ENCODE peak calls at places on chromosomes 11 and 22, in eight cellular contexts. One of them, this sample, is unnamed.

GRCh38 chr11:2301631-2302272 is at the start of the genes C11orf21 and TSPAN32:
- DNase-seq in mucosa of gallbladder: no peak
- DNase-seq in activated T-helper 2 cell treated with anti-CD3 and anti-CD28 coated beads, Interferon-gamma antibody, Interleukin-2, Interleukin-4, amounts not matched to agents 10 μg/mL and 5 μg/mL and 100 μg/mL, durations not matched to agents 14 hours and 24 hours and 36 hours: peak
- DNase-seq in vagina: peak
- DNase-seq in NCI-H1417: peak
- DNase-seq in pons: peak
- DNase-seq in mesenteric fat pad: peak
- DNase-seq in effector memory CD8-positive, alpha-beta T cell: peak
- DNase-seq in this sample: no peak

GRCh38 chr22:50503475-50504145 is 3.9 kb downstream of the LMF2 start:
- DNase-seq in mucosa of gallbladder: no peak
- DNase-seq in activated T-helper 2 cell treated with anti-CD3 and anti-CD28 coated beads, Interferon-gamma antibody, Interleukin-2, Interleukin-4, amounts not matched to agents 10 μg/mL and 5 μg/mL and 100 μg/mL, durations not matched to agents 14 hours and 24 hours and 36 hours: no peak
- DNase-seq in vagina: no peak
- DNase-seq in NCI-H1417: no peak
- DNase-seq in pons: no peak
- DNase-seq in mesenteric fat pad: no peak
- DNase-seq in effector memory CD8-positive, alpha-beta T cell: no peak
- DNase-seq in this sample: no peak

GRCh38 chr11:4926607-4927006 is 2.5 kb upstream of the OR51G1 start:
- DNase-seq in mucosa of gallbladder: no peak
- DNase-seq in activated T-helper 2 cell treated with anti-CD3 and anti-CD28 coated beads, Interferon-gamma antibody, Interleukin-2, Interleukin-4, amounts not matched to agents 10 μg/mL and 5 μg/mL and 100 μg/mL, durations not matched to agents 14 hours and 24 hours and 36 hours: no peak
- DNase-seq in vagina: no peak
- DNase-seq in NCI-H1417: no peak
- DNase-seq in pons: no peak
- DNase-seq in mesenteric fat pad: no peak
- DNase-seq in effector memory CD8-positive, alpha-beta T cell: no peak
- DNase-seq in this sample: no peak

GRCh38 chr11:86370922-86371614 is 3.6 kb upstream of the CCDC81 start:
- DNase-seq in mucosa of gallbladder: no peak
- DNase-seq in activated T-helper 2 cell treated with anti-CD3 and anti-CD28 coated beads, Interferon-gamma antibody, Interleukin-2, Interleukin-4, amounts not matched to agents 10 μg/mL and 5 μg/mL and 100 μg/mL, durations not matched to agents 14 hours and 24 hours and 36 hours: no peak
- DNase-seq in vagina: no peak
- DNase-seq in NCI-H1417: no peak
- DNase-seq in pons: no peak
- DNase-seq in mesenteric fat pad: no peak
- DNase-seq in effector memory CD8-positive, alpha-beta T cell: no peak
- DNase-seq in this sample: peak

GRCh38 chr11:47186937-47187681 is 875 bp upstream of the PACSIN3 start:
- DNase-seq in mucosa of gallbladder: peak
- DNase-seq in activated T-helper 2 cell treated with anti-CD3 and anti-CD28 coated beads, Interferon-gamma antibody, Interleukin-2, Interleukin-4, amounts not matched to agents 10 μg/mL and 5 μg/mL and 100 μg/mL, durations not matched to agents 14 hours and 24 hours and 36 hours: peak
- DNase-seq in vagina: no peak
- DNase-seq in NCI-H1417: no peak
- DNase-seq in pons: no peak
- DNase-seq in mesenteric fat pad: no peak
- DNase-seq in effector memory CD8-positive, alpha-beta T cell: peak
- DNase-seq in this sample: peak

GRCh38 chr22:46519377-46519776 is 18.0 kb downstream of the CELSR1 start:
- DNase-seq in mucosa of gallbladder: no peak
- DNase-seq in activated T-helper 2 cell treated with anti-CD3 and anti-CD28 coated beads, Interferon-gamma antibody, Interleukin-2, Interleukin-4, amounts not matched to agents 10 μg/mL and 5 μg/mL and 100 μg/mL, durations not matched to agents 14 hours and 24 hours and 36 hours: no peak
- DNase-seq in vagina: no peak
- DNase-seq in NCI-H1417: no peak
- DNase-seq in pons: no peak
- DNase-seq in mesenteric fat pad: no peak
- DNase-seq in effector memory CD8-positive, alpha-beta T cell: no peak
- DNase-seq in this sample: no peak

GRCh38 chr22:37482244-37482643 is 3.9 kb downstream of the MFNG start:
- DNase-seq in mucosa of gallbladder: no peak
- DNase-seq in activated T-helper 2 cell treated with anti-CD3 and anti-CD28 coated beads, Interferon-gamma antibody, Interleukin-2, Interleukin-4, amounts not matched to agents 10 μg/mL and 5 μg/mL and 100 μg/mL, durations not matched to agents 14 hours and 24 hours and 36 hours: no peak
- DNase-seq in vagina: no peak
- DNase-seq in NCI-H1417: no peak
- DNase-seq in pons: no peak
- DNase-seq in mesenteric fat pad: no peak
- DNase-seq in effector memory CD8-positive, alpha-beta T cell: no peak
- DNase-seq in this sample: no peak

GRCh38 chr11:86313793-86314192 is 11.8 kb downstream of the HIKESHI start:
- DNase-seq in mucosa of gallbladder: no peak
- DNase-seq in activated T-helper 2 cell treated with anti-CD3 and anti-CD28 coated beads, Interferon-gamma antibody, Interleukin-2, Interleukin-4, amounts not matched to agents 10 μg/mL and 5 μg/mL and 100 μg/mL, durations not matched to agents 14 hours and 24 hours and 36 hours: no peak
- DNase-seq in vagina: no peak
- DNase-seq in NCI-H1417: no peak
- DNase-seq in pons: no peak
- DNase-seq in mesenteric fat pad: no peak
- DNase-seq in effector memory CD8-positive, alpha-beta T cell: no peak
- DNase-seq in this sample: no peak

GRCh38 chr11:57542582-57542981 is 5.2 kb downstream of the SMTNL1 start:
- DNase-seq in mucosa of gallbladder: no peak
- DNase-seq in activated T-helper 2 cell treated with anti-CD3 and anti-CD28 coated beads, Interferon-gamma antibody, Interleukin-2, Interleukin-4, amounts not matched to agents 10 μg/mL and 5 μg/mL and 100 μg/mL, durations not matched to agents 14 hours and 24 hours and 36 hours: no peak
- DNase-seq in vagina: no peak
- DNase-seq in NCI-H1417: no peak
- DNase-seq in pons: no peak
- DNase-seq in mesenteric fat pad: no peak
- DNase-seq in effector memory CD8-positive, alpha-beta T cell: no peak
- DNase-seq in this sample: no peak

GRCh38 chr11:122724520-122724919 is 69.0 kb downstream of the UBASH3B start:
- DNase-seq in mucosa of gallbladder: no peak
- DNase-seq in activated T-helper 2 cell treated with anti-CD3 and anti-CD28 coated beads, Interferon-gamma antibody, Interleukin-2, Interleukin-4, amounts not matched to agents 10 μg/mL and 5 μg/mL and 100 μg/mL, durations not matched to agents 14 hours and 24 hours and 36 hours: no peak
- DNase-seq in vagina: no peak
- DNase-seq in NCI-H1417: no peak
- DNase-seq in pons: no peak
- DNase-seq in mesenteric fat pad: no peak
- DNase-seq in effector memory CD8-positive, alpha-beta T cell: no peak
- DNase-seq in this sample: peak

GRCh38 chr11:46127150-46127638 is 5.9 kb upstream of the PHF21A start:
- DNase-seq in mucosa of gallbladder: no peak
- DNase-seq in activated T-helper 2 cell treated with anti-CD3 and anti-CD28 coated beads, Interferon-gamma antibody, Interleukin-2, Interleukin-4, amounts not matched to agents 10 μg/mL and 5 μg/mL and 100 μg/mL, durations not matched to agents 14 hours and 24 hours and 36 hours: peak
- DNase-seq in vagina: no peak
- DNase-seq in NCI-H1417: no peak
- DNase-seq in pons: no peak
- DNase-seq in mesenteric fat pad: no peak
- DNase-seq in effector memory CD8-positive, alpha-beta T cell: peak
- DNase-seq in this sample: peak

GRCh38 chr11:10506013-10506370 is 35.0 kb downstream of the RNF141 start:
- DNase-seq in mucosa of gallbladder: no peak
- DNase-seq in activated T-helper 2 cell treated with anti-CD3 and anti-CD28 coated beads, Interferon-gamma antibody, Interleukin-2, Interleukin-4, amounts not matched to agents 10 μg/mL and 5 μg/mL and 100 μg/mL, durations not matched to agents 14 hours and 24 hours and 36 hours: no peak
- DNase-seq in vagina: no peak
- DNase-seq in NCI-H1417: no peak
- DNase-seq in pons: no peak
- DNase-seq in mesenteric fat pad: no peak
- DNase-seq in effector memory CD8-positive, alpha-beta T cell: no peak
- DNase-seq in this sample: no peak

This sample was measured in mesendoderm.